ENCODE peak calls at places on chromosomes 4 and X, in seven cellular contexts. One of them, this sample, is unnamed.

GRCh38 chrX:24145340-24146186 is 4.0 kb upstream of the ZFX start:
- DNase-seq in choroid plexus epithelial cell: peak
- DNase-seq in HCT116: no peak
- DNase-seq in mucosa of descending colon: no peak
- DNase-seq in cardiac muscle cell: no peak
- DNase-seq in heart left ventricle: no peak
- DNase-seq in SK-N-SH: peak
- DNase-seq in this sample: no peak

GRCh38 chr4:149371021-149371420 is 444.6 kb downstream of the IQCM start:
- DNase-seq in choroid plexus epithelial cell: peak
- DNase-seq in HCT116: peak
- DNase-seq in mucosa of descending colon: no peak
- DNase-seq in cardiac muscle cell: peak
- DNase-seq in heart left ventricle: no peak
- DNase-seq in SK-N-SH: peak
- DNase-seq in this sample: peak

GRCh38 chr4:162274354-162274753 is 110.6 kb upstream of the FSTL5 start:
- DNase-seq in choroid plexus epithelial cell: peak
- DNase-seq in HCT116: no peak
- DNase-seq in mucosa of descending colon: no peak
- DNase-seq in cardiac muscle cell: no peak
- DNase-seq in heart left ventricle: no peak
- DNase-seq in SK-N-SH: no peak
- DNase-seq in this sample: peak

GRCh38 chr4:173237722-173238121 is 69.1 kb downstream of the GALNT7 start:
- DNase-seq in choroid plexus epithelial cell: no peak
- DNase-seq in HCT116: no peak
- DNase-seq in mucosa of descending colon: no peak
- DNase-seq in cardiac muscle cell: no peak
- DNase-seq in heart left ventricle: no peak
- DNase-seq in SK-N-SH: no peak
- DNase-seq in this sample: no peak

GRCh38 chr4:102492531-102493241 is 8.5 kb upstream of the NFKB1 start:
- DNase-seq in choroid plexus epithelial cell: no peak
- DNase-seq in HCT116: no peak
- DNase-seq in mucosa of descending colon: no peak
- DNase-seq in cardiac muscle cell: no peak
- DNase-seq in heart left ventricle: no peak
- DNase-seq in SK-N-SH: no peak
- DNase-seq in this sample: no peak

GRCh38 chr4:27692098-27692679 is 831.5 kb downstream of the STIM2 start:
- DNase-seq in choroid plexus epithelial cell: peak
- DNase-seq in HCT116: peak
- DNase-seq in mucosa of descending colon: no peak
- DNase-seq in cardiac muscle cell: peak
- DNase-seq in heart left ventricle: no peak
- DNase-seq in SK-N-SH: peak
- DNase-seq in this sample: peak

GRCh38 chr4:101022151-101023024 is 324.9 kb downstream of the PPP3CA start:
- DNase-seq in choroid plexus epithelial cell: peak
- DNase-seq in HCT116: no peak
- DNase-seq in mucosa of descending colon: no peak
- DNase-seq in cardiac muscle cell: no peak
- DNase-seq in heart left ventricle: no peak
- DNase-seq in SK-N-SH: no peak
- DNase-seq in this sample: no peak

GRCh38 chr4:153651961-153652784 is 31.9 kb upstream of the TLR2 start:
- DNase-seq in choroid plexus epithelial cell: peak
- DNase-seq in HCT116: no peak
- DNase-seq in mucosa of descending colon: no peak
- DNase-seq in cardiac muscle cell: no peak
- DNase-seq in heart left ventricle: no peak
- DNase-seq in SK-N-SH: no peak
- DNase-seq in this sample: no peak

GRCh38 chrX:2425281-2426071 is 75.3 kb downstream of the DHRSX start:
- DNase-seq in choroid plexus epithelial cell: no peak
- DNase-seq in HCT116: no peak
- DNase-seq in mucosa of descending colon: no peak
- DNase-seq in cardiac muscle cell: no peak
- DNase-seq in heart left ventricle: no peak
- DNase-seq in SK-N-SH: no peak
- DNase-seq in this sample: no peak

GRCh38 chr4:184769285-184769825 is 35.5 kb upstream of the CENPU start:
- DNase-seq in choroid plexus epithelial cell: no peak
- DNase-seq in HCT116: no peak
- DNase-seq in mucosa of descending colon: no peak
- DNase-seq in cardiac muscle cell: no peak
- DNase-seq in heart left ventricle: no peak
- DNase-seq in SK-N-SH: no peak
- DNase-seq in this sample: no peak

GRCh38 chrX:47204970-47205369 is 11.3 kb downstream of the UBA1 start:
- DNase-seq in choroid plexus epithelial cell: no peak
- DNase-seq in HCT116: no peak
- DNase-seq in mucosa of descending colon: no peak
- DNase-seq in cardiac muscle cell: no peak
- DNase-seq in heart left ventricle: no peak
- DNase-seq in SK-N-SH: no peak
- DNase-seq in this sample: no peak

GRCh38 chrX:16278927-16279326 is 111.6 kb downstream of the MAGEB17 start:
- DNase-seq in choroid plexus epithelial cell: no peak
- DNase-seq in HCT116: no peak
- DNase-seq in mucosa of descending colon: no peak
- DNase-seq in cardiac muscle cell: no peak
- DNase-seq in heart left ventricle: no peak
- DNase-seq in SK-N-SH: no peak
- DNase-seq in this sample: no peak

GRCh38 chr4:158802914-158803313 is 34.1 kb downstream of the FNIP2 start:
- DNase-seq in choroid plexus epithelial cell: no peak
- DNase-seq in HCT116: no peak
- DNase-seq in mucosa of descending colon: no peak
- DNase-seq in cardiac muscle cell: no peak
- DNase-seq in heart left ventricle: no peak
- DNase-seq in SK-N-SH: no peak
- DNase-seq in this sample: no peak

DNA sequence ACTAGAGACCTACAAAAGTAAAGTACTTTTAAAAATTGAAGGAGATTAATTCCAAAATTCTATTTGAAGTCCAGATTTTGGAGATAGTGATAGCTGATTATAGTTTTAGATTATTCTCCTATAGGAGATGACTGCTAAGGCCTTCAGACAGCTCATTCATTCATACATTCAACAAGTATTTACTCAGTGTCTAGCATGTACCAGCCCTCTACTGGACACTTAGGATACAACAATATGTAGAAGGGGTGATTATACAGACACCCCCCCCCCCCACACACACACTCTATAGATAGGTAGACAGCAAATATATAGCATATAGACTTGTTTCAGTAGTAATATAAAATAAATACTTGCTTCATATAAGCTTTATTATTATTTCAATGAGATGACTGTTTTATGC is 60.4 kb upstream of the TAF9B start:
- DNase-seq in choroid plexus epithelial cell: peak
- DNase-seq in HCT116: peak
- DNase-seq in mucosa of descending colon: no peak
- DNase-seq in cardiac muscle cell: peak
- DNase-seq in heart left ventricle: no peak
- DNase-seq in SK-N-SH: peak
- DNase-seq in this sample: no peak
- TF ChIP-seq CTCF in choroid plexus epithelial cell: peak
- TF ChIP-seq CTCF in HCT116: peak
- TF ChIP-seq CTCF in mucosa of descending colon: no peak
- TF ChIP-seq CTCF in cardiac muscle cell: peak
- TF ChIP-seq CTCF in heart left ventricle: no peak
- TF ChIP-seq CTCF in SK-N-SH: peak
- TF ChIP-seq CTCF in this sample: peak

GRCh38 chr4:2058264-2059033 is 678 bp upstream of the NAT8L start:
- DNase-seq in choroid plexus epithelial cell: no peak
- DNase-seq in HCT116: no peak
- DNase-seq in mucosa of descending colon: peak
- DNase-seq in cardiac muscle cell: peak
- DNase-seq in heart left ventricle: no peak
- DNase-seq in SK-N-SH: peak
- DNase-seq in this sample: no peak

GRCh38 chr4:2060578-2061207 is 1.6 kb downstream of the NAT8L start:
- DNase-seq in choroid plexus epithelial cell: no peak
- DNase-seq in HCT116: no peak
- DNase-seq in mucosa of descending colon: peak
- DNase-seq in cardiac muscle cell: peak
- DNase-seq in heart left ventricle: no peak
- DNase-seq in SK-N-SH: peak
- DNase-seq in this sample: no peak

GRCh38 chr4:2057382-2058065 is 1.6 kb upstream of the NAT8L start:
- DNase-seq in choroid plexus epithelial cell: no peak
- DNase-seq in HCT116: no peak
- DNase-seq in mucosa of descending colon: peak
- DNase-seq in cardiac muscle cell: no peak
- DNase-seq in heart left ventricle: no peak
- DNase-seq in SK-N-SH: no peak
- DNase-seq in this sample: no peak

GRCh38 chr4:2059726-2060577 is 825 bp downstream of the NAT8L start:
- DNase-seq in choroid plexus epithelial cell: no peak
- DNase-seq in HCT116: no peak
- DNase-seq in mucosa of descending colon: peak
- DNase-seq in cardiac muscle cell: peak
- DNase-seq in heart left ventricle: no peak
- DNase-seq in SK-N-SH: peak
- DNase-seq in this sample: no peak

GRCh38 chr4:2059034-2059725 is at the start of gene NAT8L:
- DNase-seq in choroid plexus epithelial cell: no peak
- DNase-seq in HCT116: peak
- DNase-seq in mucosa of descending colon: peak
- DNase-seq in cardiac muscle cell: peak
- DNase-seq in heart left ventricle: no peak
- DNase-seq in SK-N-SH: peak
- DNase-seq in this sample: no peak
- H3K4me3 ChIP-seq in choroid plexus epithelial cell: peak
- H3K4me3 ChIP-seq in HCT116: peak
- H3K4me3 ChIP-seq in mucosa of descending colon: no peak
- H3K4me3 ChIP-seq in cardiac muscle cell: peak
- H3K4me3 ChIP-seq in heart left ventricle: peak
- H3K4me3 ChIP-seq in SK-N-SH: peak
- H3K4me3 ChIP-seq in this sample: peak

DNA sequence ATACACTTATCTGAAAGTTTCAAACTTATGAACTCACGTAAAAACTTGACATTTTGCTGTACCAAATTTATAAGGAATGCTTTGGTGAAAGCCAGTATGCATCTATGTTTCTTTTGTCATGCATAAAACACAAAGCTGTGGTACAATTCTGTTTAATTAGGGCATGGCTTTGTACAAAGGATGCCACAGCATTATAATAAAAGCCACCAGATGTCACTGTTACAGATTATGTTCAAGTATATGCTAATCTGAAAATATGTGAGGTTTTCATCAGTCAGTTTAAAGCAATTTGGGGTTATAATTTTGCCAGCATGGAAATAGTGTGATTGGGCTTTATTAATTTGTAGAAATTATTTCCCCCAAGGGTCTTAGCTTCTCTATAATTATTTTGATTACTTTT is 69.0 kb downstream of the ATOH1 start:
- DNase-seq in choroid plexus epithelial cell: peak
- DNase-seq in HCT116: peak
- DNase-seq in mucosa of descending colon: no peak
- DNase-seq in cardiac muscle cell: peak
- DNase-seq in heart left ventricle: no peak
- DNase-seq in SK-N-SH: peak
- DNase-seq in this sample: no peak
- TF ChIP-seq CTCF in choroid plexus epithelial cell: no peak
- TF ChIP-seq CTCF in HCT116: peak
- TF ChIP-seq CTCF in mucosa of descending colon: peak
- TF ChIP-seq CTCF in cardiac muscle cell: no peak
- TF ChIP-seq CTCF in heart left ventricle: no peak
- TF ChIP-seq CTCF in SK-N-SH: peak
- TF ChIP-seq CTCF in this sample: peak

GRCh38 chr4:3452376-3452775 is 10.6 kb downstream of the HGFAC start:
- DNase-seq in choroid plexus epithelial cell: peak
- DNase-seq in HCT116: peak
- DNase-seq in mucosa of descending colon: no peak
- DNase-seq in cardiac muscle cell: peak
- DNase-seq in heart left ventricle: no peak
- DNase-seq in SK-N-SH: no peak
- DNase-seq in this sample: no peak
- H3K4me3 ChIP-seq in choroid plexus epithelial cell: no peak
- H3K4me3 ChIP-seq in HCT116: no peak
- H3K4me3 ChIP-seq in mucosa of descending colon: no peak
- H3K4me3 ChIP-seq in cardiac muscle cell: no peak
- H3K4me3 ChIP-seq in heart left ventricle: no peak
- H3K4me3 ChIP-seq in SK-N-SH: no peak
- H3K4me3 ChIP-seq in this sample: no peak

GRCh38 chr4:168995537-168996295 is 14.3 kb downstream of the CBR4 start:
- DNase-seq in choroid plexus epithelial cell: peak
- DNase-seq in HCT116: no peak
- DNase-seq in mucosa of descending colon: no peak
- DNase-seq in cardiac muscle cell: no peak
- DNase-seq in heart left ventricle: no peak
- DNase-seq in SK-N-SH: no peak
- DNase-seq in this sample: no peak
- TF ChIP-seq CTCF in choroid plexus epithelial cell: peak
- TF ChIP-seq CTCF in HCT116: peak
- TF ChIP-seq CTCF in mucosa of descending colon: no peak
- TF ChIP-seq CTCF in cardiac muscle cell: peak
- TF ChIP-seq CTCF in heart left ventricle: no peak
- TF ChIP-seq CTCF in SK-N-SH: peak
- TF ChIP-seq CTCF in this sample: peak

DNA sequence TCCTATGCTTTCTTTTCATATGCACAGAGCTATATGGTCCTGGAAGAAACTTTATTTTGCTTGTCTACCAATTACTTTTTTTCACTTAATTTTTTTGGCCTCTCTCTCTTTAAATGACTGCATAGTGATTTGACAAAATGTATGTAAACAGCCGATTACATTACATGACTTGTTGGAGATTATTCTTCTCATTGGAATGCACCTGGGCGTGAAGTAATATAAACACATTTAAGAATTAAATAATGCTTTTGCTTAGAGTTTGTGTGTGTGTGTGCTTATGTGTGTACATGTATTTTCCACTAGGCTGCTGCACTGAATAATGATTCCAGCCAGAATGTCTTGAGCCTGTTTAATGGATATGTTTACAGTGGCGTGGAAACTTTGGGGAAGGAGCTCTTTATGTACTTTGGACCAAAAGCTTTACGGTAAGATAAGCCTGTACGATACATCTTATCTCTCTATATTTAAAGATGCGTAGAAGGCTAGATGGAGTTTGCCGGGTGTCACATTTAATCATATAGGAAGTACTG is 12.5 kb downstream of the NEIL3 start:
- DNase-seq in choroid plexus epithelial cell: peak
- DNase-seq in HCT116: no peak
- DNase-seq in mucosa of descending colon: no peak
- DNase-seq in cardiac muscle cell: no peak
- DNase-seq in heart left ventricle: no peak
- DNase-seq in SK-N-SH: no peak
- DNase-seq in this sample: peak
- H3K4me3 ChIP-seq in choroid plexus epithelial cell: no peak
- H3K4me3 ChIP-seq in HCT116: no peak
- H3K4me3 ChIP-seq in mucosa of descending colon: no peak
- H3K4me3 ChIP-seq in cardiac muscle cell: no peak
- H3K4me3 ChIP-seq in heart left ventricle: no peak
- H3K4me3 ChIP-seq in SK-N-SH: no peak
- H3K4me3 ChIP-seq in this sample: no peak